ENCODE peak calls at places on chromosomes 3 and 15, in five cellular contexts. R is tibial nerve, I is Peyer's patch, F is GM23338, M is GM20000. G is an unnamed sample.

GRCh38 chr15:83206971-83207621 is 527 bp downstream of the HDGFL3 start:
- DNase-seq in M (peak; percentile 73), F (peak; percentile 68), R (peak; percentile 15), I (peak; percentile 51), G (peak; percentile 58)

GRCh38 chr15:68054658-68055223 is 626 bp downstream of the PIAS1 start:
- DNase-seq in M (peak; percentile 42), R (peak; percentile 27), F (peak; percentile 90), I (peak; percentile 73), G (peak; percentile 79)

GRCh38 chr3:144112437-144112836 is 140.8 kb downstream of the DIPK2A start:
- DNase-seq in I (no peak), R (no peak), F (no peak), M (no peak), G (no peak)

GRCh38 chr3:133269393-133269792 is 130.5 kb upstream of the BFSP2 start:
- DNase-seq in F (no peak), M (no peak), R (no peak), I (no peak), G (no peak)

GRCh38 chr3:160545481-160545880 is 19.9 kb downstream of the KPNA4 start:
- DNase-seq in M (no peak), I (no peak), R (no peak), F (no peak), G (no peak)

GRCh38 chr15:36585774-36586173 is 6.3 kb downstream of the CDIN1 start:
- DNase-seq in I (no peak), R (no peak), M (no peak), F (no peak), G (no peak)

GRCh38 chr15:25173241-25174028 is 218.6 kb downstream of the SNRPN start:
- DNase-seq in M (no peak), I (peak; percentile 24), R (no peak), F (no peak), G (no peak)

GRCh38 chr3:57397175-57398026 is 104.9 kb upstream of the ASB14 start:
- DNase-seq in M (peak; percentile 66), R (no peak), I (peak; percentile 55), F (peak; percentile 82), G (no peak)

GRCh38 chr3:78201066-78201465 is 1161.2 kb downstream of the ROBO2 start:
- DNase-seq in M (no peak), F (no peak), R (no peak), I (no peak), G (no peak)

GRCh38 chr15:35690089-35690488 is 144.1 kb upstream of the DPH6 start:
- DNase-seq in R (no peak), M (no peak), F (no peak), I (no peak), G (no peak)

GRCh38 chr3:24192469-24193056 is 247.5 kb downstream of the NR1D2 start:
- DNase-seq in R (no peak), F (no peak), I (no peak), M (no peak), G (no peak)

GRCh38 chr3:87413821-87414220 is 137.4 kb upstream of the POU1F1 start:
- DNase-seq in M (no peak), F (no peak), R (no peak), I (no peak), G (no peak)

GRCh38 chr3:124282751-124283643 is 291.1 kb upstream of the ROPN1 start:
- DNase-seq in R (no peak), F (no peak), M (no peak), I (no peak), G (no peak)

GRCh38 chr3:129424185-129424841 is 4.1 kb downstream of the EFCAB12 start:
- DNase-seq in I (no peak), F (no peak), M (peak; percentile 54), R (no peak), G (no peak)

GRCh38 chr3:51684971-51685751 is 14.1 kb downstream of the TEX264 start:
- DNase-seq in R (no peak), I (no peak), M (no peak), F (no peak), G (no peak)

GRCh38 chr3:194212021-194212868 is 76.3 kb downstream of the HES1 start:
- DNase-seq in R (no peak), F (peak; percentile 57), I (no peak), M (no peak), G (no peak)

GRCh38 chr3:175410251-175410650 is 551.1 kb downstream of the NAALADL2 start:
- DNase-seq in F (no peak), M (no peak), I (no peak), R (no peak), G (no peak)

GRCh38 chr15:59189224-59189623 is 17.4 kb upstream of the LDHAL6B start:
- DNase-seq in R (no peak), I (no peak), M (no peak), F (no peak), G (no peak)

GRCh38 chr15:59180946-59181345 is 25.7 kb upstream of the LDHAL6B start:
- DNase-seq in F (no peak), I (no peak), M (no peak), R (no peak), G (no peak)

GRCh38 chr15:59186501-59186900 is 20.1 kb upstream of the LDHAL6B start:
- DNase-seq in R (no peak), M (no peak), F (no peak), I (no peak), G (no peak)

GRCh38 chr15:59190291-59190690 is 16.4 kb upstream of the LDHAL6B start:
- DNase-seq in F (no peak), R (no peak), M (no peak), I (no peak), G (no peak)

GRCh38 chr15:59185725-59186124 is 20.9 kb upstream of the LDHAL6B start:
- DNase-seq in R (no peak), F (no peak), I (no peak), M (no peak), G (no peak)
- TF ChIP-seq CTCF in R (no peak), F (no peak), I (no peak), M (no peak), G (no peak)

GRCh38 chr15:62498711-62499110 is 333.6 kb upstream of the C2CD4B start:
- DNase-seq in R (no peak), F (no peak), I (no peak), M (no peak), G (no peak)
- TF ChIP-seq CTCF in R (no peak), F (no peak), I (no peak), M (no peak), G (no peak)

DNA sequence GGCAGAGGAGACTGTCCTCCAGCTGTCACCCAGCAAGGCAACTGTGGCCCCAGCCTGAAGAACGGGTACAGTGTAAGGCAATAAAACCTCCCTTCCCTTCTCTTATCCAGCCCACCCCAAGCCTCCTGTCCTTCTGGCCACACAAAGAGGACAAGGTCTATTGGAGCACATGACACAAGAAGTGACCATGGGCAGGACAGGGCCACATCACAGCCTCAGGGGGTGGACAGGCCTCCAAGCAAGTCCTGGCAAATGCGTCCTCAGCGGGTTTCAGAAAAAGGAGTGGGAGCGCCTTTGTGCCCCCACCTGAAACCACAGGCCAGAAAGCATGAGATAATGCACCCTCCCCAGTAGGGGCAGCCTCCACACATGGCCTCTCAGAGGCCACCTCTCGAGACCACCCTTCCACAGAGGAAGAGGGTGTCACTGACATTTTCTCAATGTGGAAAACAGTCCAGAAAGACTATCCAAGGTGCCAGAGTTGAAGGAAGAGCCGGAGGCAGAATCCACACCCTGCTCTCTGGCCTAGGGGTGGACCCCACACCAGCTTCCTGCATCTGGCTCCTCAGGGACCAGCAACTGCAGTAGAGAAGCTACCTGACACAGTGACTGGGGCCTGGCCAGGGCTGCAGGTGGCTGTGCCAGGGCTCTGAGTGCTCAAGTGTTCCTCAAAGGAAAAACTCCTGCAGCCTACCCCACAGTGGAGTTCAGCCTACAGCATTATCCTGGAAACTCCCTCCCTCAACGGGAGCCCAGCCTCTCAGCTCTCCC is 43.9 kb downstream of the CCDC12 start:
- DNase-seq in F (no peak), I (peak; percentile 57), R (no peak), M (no peak), G (no peak)
- TF ChIP-seq CTCF in F (peak; percentile 19), I (no peak), R (no peak), M (no peak), G (no peak)

GRCh38 chr15:98408231-98408630 is 240.1 kb upstream of the IGF1R start:
- DNase-seq in R (no peak), I (no peak), M (no peak), F (no peak), G (no peak)
- TF ChIP-seq CTCF in R (no peak), I (no peak), M (no peak), F (no peak), G (no peak)

DNA sequence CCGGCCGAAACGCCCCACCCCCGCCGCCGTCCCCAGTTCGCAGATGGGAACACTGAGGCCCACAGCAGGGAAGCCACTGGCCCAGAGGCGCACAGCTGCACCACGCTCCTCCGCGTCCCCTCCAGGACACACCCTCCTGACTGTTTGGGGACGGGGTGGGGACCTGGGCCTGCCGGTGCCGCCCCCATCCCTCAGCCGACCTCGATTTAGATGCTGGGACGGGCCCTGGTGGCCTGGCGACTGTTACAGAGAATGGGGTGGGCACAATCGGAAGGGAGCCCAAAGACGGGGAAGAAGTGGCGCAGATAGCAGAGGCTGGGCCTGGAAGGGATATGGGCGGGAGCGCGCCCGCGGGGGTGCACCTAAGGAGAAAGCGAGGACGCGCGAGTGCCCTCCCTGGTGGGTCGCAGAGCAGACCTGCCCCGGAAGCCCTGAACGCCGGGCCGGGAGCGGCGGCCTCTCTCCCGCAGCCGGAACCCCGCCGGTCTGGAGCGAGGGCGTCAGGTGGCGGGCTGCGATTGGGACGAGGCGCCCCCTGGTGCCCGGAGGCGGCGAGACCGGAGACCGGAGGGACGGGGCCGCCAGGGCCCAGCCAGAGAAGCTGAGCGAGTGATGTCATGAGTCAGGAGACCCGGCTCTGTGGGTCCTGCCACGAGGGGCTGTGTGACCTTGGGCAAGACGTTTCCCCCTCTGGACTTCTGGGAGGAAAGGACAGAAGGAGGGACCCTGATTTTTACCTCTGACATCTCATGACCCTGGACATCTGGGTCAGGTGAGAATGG is 78.4 kb downstream of the IQSEC1 start:
- DNase-seq in R (peak; percentile 78), I (peak; percentile 91), M (peak; percentile 95), F (peak; percentile 89), G (peak; percentile 94)
- TF ChIP-seq CTCF in R (peak; percentile 98), I (peak; percentile 95), M (peak; percentile 94), F (peak; percentile 70), G (peak; percentile 92)

GRCh38 chr15:40104865-40105516 is 3.7 kb downstream of the BMF start:
- DNase-seq in R (peak; percentile 85), F (peak; percentile 97), M (peak; percentile 84), I (peak; percentile 92), G (peak; percentile 97)
- TF ChIP-seq CTCF in R (peak; percentile 92), F (peak; percentile 85), M (peak; percentile 95), I (peak; percentile 95), G (peak; percentile 96)

GRCh38 chr3:139096670-139097069 is 52.0 kb upstream of the PRR23C start:
- DNase-seq in I (no peak), R (no peak), F (no peak), M (no peak), G (no peak)
- TF ChIP-seq CTCF in I (no peak), R (no peak), F (no peak), M (no peak), G (no peak)

DNA sequence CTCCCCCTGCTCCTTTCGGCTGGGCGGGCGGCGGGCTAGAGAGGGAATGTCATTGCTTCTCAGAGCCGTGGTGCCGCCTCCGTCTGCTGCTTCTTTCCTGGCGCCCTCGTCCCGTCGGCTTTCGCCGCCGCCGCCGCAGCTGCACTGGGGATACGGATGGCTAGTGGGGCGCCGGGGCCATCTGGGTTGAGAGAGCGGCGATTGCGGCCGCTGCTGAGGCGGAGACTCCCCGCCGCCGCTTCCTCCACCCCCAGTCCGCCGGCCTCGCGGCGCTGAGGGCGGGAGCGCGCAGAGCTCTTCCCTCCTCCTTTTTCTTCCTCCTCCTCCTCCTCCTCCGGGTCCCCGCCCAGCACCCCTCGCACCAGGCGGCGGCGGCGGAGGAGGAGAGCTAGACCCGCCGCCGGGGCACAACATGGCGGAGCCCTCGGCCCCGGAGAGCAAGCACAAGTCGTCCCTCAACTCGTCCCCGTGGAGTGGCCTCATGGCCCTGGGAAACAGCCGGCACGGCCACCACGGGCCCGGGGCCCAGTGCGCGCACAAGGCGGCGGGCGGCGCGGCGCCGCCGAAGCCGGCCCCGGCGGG is at the start of gene STT3B:
- DNase-seq in F (peak; percentile 81), M (peak; percentile 87), I (no peak), R (peak; percentile 56), G (no peak)
- TF ChIP-seq CTCF in F (no peak), M (no peak), I (no peak), R (no peak), G (no peak)